ENCODE peak calls at places on chromosomes 11 and 22, in four cellular contexts. Y is body of pancreas, J is K562, V is adipocyte. C is an unnamed sample.

GRCh38 chr11:773425-773824 is 3.9 kb downstream of the GATD1 start:
- DNase-seq in Y (no peak), J (no peak), V (no peak), C (no peak)

GRCh38 chr11:115146425-115146824 is 357.8 kb downstream of the CADM1 start:
- DNase-seq in Y (no peak), J (no peak), V (no peak), C (no peak)

GRCh38 chr22:49514656-49515055 is 313.0 kb downstream of the BRD1 start:
- DNase-seq in Y (no peak), J (no peak), V (no peak), C (no peak)

GRCh38 chr11:30196400-30197206 is 34.2 kb upstream of the FSHB start:
- DNase-seq in Y (peak; percentile 78), J (peak; percentile 27), V (peak; percentile 63), C (peak; percentile 29)

GRCh38 chr11:35337136-35337918 is 82.0 kb downstream of the SLC1A2 start:
- DNase-seq in Y (peak; percentile 15), J (peak; percentile 55), V (peak; percentile 74), C (no peak)

GRCh38 chr11:96081561-96081960 is 157.7 kb upstream of the MTMR2 start:
- DNase-seq in Y (no peak), J (no peak), V (no peak), C (no peak)

GRCh38 chr11:47406896-47407745 is 1.3 kb upstream of the SLC39A13 start:
- DNase-seq in Y (no peak), J (peak; percentile 33), V (peak; percentile 37), C (no peak)

GRCh38 chr22:39482768-39483167 is 19.3 kb upstream of the MIEF1 start:
- DNase-seq in Y (no peak), J (no peak), V (no peak), C (no peak)

GRCh38 chr11:128171496-128171895 is 415.9 kb downstream of the ETS1 start:
- DNase-seq in Y (no peak), J (no peak), V (peak; percentile 27), C (no peak)

GRCh38 chr11:36391062-36391461 is 95.0 kb downstream of the PRR5L start:
- DNase-seq in Y (no peak), J (no peak), V (no peak), C (no peak)

GRCh38 chr11:120778692-120779490 is 245.0 kb upstream of the TBCEL start:
- DNase-seq in Y (no peak), J (no peak), V (no peak), C (no peak)

GRCh38 chr11:101717621-101718020 is 133.8 kb upstream of the TRPC6 start:
- DNase-seq in Y (no peak), J (no peak), V (no peak), C (no peak)

GRCh38 chr22:50112151-50113118 is 22.6 kb downstream of the MOV10L1 start:
- DNase-seq in Y (no peak), J (no peak), V (peak; percentile 60), C (no peak)

GRCh38 chr11:10920205-10920604 is 62.4 kb upstream of the ZBED5 start:
- DNase-seq in Y (no peak), J (peak; percentile 88), V (peak; percentile 79), C (no peak)

GRCh38 chr22:22085702-22086500 is 103.3 kb upstream of the TOP3B start:
- DNase-seq in Y (no peak), J (peak; percentile 76), V (no peak), C (no peak)

GRCh38 chr11:1966531-1966930 is 19.4 kb downstream of the MRPL23 start:
- DNase-seq in Y (no peak), J (no peak), V (no peak), C (no peak)

GRCh38 chr11:10751581-10751940 is 515 bp downstream of the CTR9 start:
- DNase-seq in Y (no peak), J (no peak), V (peak; percentile 39), C (no peak)

GRCh38 chr22:27752141-27752540 is 49.4 kb downstream of the MN1 start:
- DNase-seq in Y (no peak), J (no peak), V (no peak), C (no peak)

GRCh38 chr11:2769779-2770555 is 70.2 kb upstream of the KCNQ1OT1 start:
- DNase-seq in Y (no peak), J (no peak), V (no peak), C (no peak)

GRCh38 chr11:19601235-19601634 is 111.4 kb upstream of the NAV2 start:
- DNase-seq in Y (no peak), J (no peak), V (no peak), C (no peak)

GRCh38 chr22:49136816-49137180 is 690.9 kb downstream of the BRD1 start:
- DNase-seq in Y (no peak), J (no peak), V (no peak), C (no peak)

GRCh38 chr11:92527467-92527866 is 302.8 kb downstream of the FAT3 start:
- DNase-seq in Y (no peak), J (no peak), V (no peak), C (no peak)
- H3K4me3 ChIP-seq in Y (no peak overlapping the region), J (no peak overlapping the region), V (no peak overlapping the region), C (no peak overlapping the region)

GRCh38 chr22:19756288-19757128 is 4.1 kb upstream of the TBX1 start:
- DNase-seq in Y (peak; percentile 73), J (peak; percentile 99), V (peak; percentile 18), C (peak; percentile 54)
- H3K4me3 ChIP-seq in Y (no peak overlapping the region), J (peak overlapping the region; percentile 29), V (no peak overlapping the region), C (peak overlapping the region; percentile 40)

DNA sequence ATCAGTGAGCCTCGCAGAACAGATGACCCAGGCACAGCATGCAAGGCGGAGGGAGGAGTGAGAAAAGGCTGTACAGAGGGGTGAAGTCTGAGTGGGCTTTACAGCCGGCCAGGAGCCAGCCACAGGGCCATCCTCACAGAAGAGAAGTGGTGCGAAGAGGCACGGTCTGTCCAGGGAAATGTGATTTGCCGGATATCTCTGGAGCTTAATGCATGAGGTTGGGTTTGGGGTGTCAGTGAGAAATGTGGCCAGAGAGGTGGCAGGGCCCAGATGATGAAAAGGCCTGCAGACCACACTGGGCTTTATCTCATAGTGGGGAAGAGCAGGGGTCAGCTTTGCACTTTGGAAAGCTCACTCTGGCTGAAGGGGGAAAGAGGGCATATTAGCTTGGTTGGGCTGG is 255.2 kb downstream of the BUD13 start:
- DNase-seq in Y (no peak), J (no peak), V (no peak), C (no peak)
- H3K4me3 ChIP-seq in Y (no peak overlapping the region), J (no peak overlapping the region), V (no peak overlapping the region), C (no peak overlapping the region)

GRCh38 chr11:61963016-61963281 is 4.5 kb downstream of the FTH1 start:
- DNase-seq in Y (no peak), J (peak; percentile 55), V (no peak), C (no peak)

GRCh38 chr11:61962213-61963015 is 5.0 kb downstream of the FTH1 start:
- DNase-seq in Y (no peak), J (no peak), V (peak; percentile 41), C (no peak)

GRCh38 chr11:61964941-61965282 is 2.5 kb downstream of the FTH1 start:
- DNase-seq in Y (peak; percentile 2), J (no peak), V (no peak), C (no peak)

GRCh38 chr11:61961570-61962212 is 5.7 kb downstream of the FTH1 start:
- DNase-seq in Y (peak; percentile 70), J (peak; percentile 18), V (peak; percentile 63), C (no peak)

GRCh38 chr11:61963282-61964057 is 4.0 kb downstream of the FTH1 start:
- DNase-seq in Y (no peak), J (no peak), V (peak; percentile 74), C (no peak)
- H3K4me3 ChIP-seq in Y (no peak overlapping the region), J (no peak overlapping the region), V (peak overlapping the region; percentile 98), C (no peak overlapping the region)

GRCh38 chr11:31813961-31814868 is 3.1 kb upstream of the PAX6 start:
- DNase-seq in Y (no peak), J (no peak), V (no peak), C (no peak)
- H3K4me3 ChIP-seq in Y (no peak overlapping the region), J (no peak overlapping the region), V (no peak overlapping the region), C (peak overlapping the region; percentile 20)

DNA sequence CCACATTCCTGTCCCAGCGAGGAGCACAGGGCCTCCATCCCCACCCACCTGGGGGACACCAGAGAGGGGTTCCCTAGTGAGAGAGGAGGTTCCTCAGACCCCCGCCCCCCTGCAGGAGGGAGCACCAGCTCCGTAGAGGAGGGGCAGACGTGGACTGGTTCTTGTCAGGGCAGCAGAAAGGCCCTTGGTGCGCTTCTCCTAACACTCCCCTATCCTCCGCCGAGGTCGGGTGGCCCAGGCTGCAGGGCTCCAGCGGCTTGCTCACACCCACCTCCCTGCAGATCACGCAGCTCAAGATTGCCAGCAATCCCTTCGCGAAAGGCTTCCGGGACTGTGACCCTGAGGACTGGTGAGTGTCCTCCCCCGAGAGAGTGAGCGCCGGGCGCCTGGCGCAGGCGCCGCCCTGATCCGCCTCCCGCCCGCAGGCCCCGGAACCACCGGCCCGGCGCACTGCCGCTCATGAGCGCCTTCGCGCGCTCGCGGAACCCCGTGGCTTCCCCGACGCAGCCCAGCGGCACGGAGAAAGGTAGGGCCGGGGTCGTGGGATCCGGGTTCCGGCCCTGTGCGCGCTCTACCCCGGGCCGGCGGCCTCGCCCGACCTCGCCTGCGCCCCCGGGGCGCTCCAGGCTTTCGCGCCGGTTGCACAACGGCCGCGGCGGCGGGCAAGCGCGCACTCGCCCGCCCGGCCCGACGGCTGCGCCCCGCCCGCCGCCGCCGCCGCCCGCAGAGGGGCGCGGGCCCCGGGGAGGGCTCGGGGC is 5.1 kb downstream of the TBX1 start:
- DNase-seq in Y (no peak), J (peak; percentile 70), V (no peak), C (no peak)
- H3K4me3 ChIP-seq in Y (no peak overlapping the region), J (no peak overlapping the region), V (peak overlapping the region; percentile 52), C (no peak overlapping the region)

GRCh38 chr22:35973388-35973787 is 55.2 kb downstream of the RBFOX2 start:
- DNase-seq in Y (peak; percentile 49), J (no peak), V (no peak), C (no peak)

GRCh38 chr22:35972559-35972958 is 56.1 kb downstream of the RBFOX2 start:
- DNase-seq in Y (no peak), J (no peak), V (no peak), C (no peak)

GRCh38 chr22:35970601-35971417 is 57.8 kb downstream of the RBFOX2 start:
- DNase-seq in Y (peak; percentile 26), J (no peak), V (peak; percentile 62), C (no peak)

GRCh38 chr22:35967046-35967397 is 61.6 kb downstream of the RBFOX2 start:
- DNase-seq in Y (no peak), J (no peak), V (no peak), C (no peak)

DNA sequence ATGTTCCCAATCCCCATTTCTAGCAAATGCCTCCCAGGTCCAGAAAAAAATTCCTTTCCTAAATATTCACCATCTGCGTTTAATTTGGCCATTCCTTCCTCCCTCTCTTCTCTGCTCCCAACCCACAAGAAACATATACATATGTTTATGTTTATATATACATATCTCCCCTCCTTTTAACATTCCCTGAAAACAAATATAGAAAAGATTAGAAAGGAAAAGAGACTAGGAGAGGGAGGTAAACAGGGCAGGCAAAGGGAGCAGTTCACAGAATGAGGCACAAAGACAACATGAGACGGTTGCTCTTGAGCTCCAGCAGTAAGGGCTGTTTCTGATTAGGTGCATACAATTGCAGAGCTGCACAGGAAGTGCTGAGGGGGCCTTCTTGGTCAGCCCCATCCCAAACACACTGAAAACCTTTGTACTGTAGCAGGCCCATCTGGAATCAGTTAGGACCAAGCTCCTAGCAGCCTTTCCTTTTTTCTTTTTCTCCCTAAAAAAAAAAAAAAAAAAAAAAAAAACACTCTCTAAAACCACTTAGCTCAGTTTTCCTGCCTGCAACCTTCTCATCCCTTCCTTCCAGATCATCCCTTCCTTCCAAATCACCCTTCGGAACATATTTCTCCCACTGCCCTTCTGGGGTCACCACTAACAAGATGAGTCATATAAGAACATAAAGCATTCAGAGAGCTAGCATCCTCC is 57.1 kb downstream of the RBFOX2 start:
- DNase-seq in Y (no peak), J (no peak), V (peak; percentile 94), C (no peak)
- H3K4me3 ChIP-seq in Y (no peak overlapping the region), J (no peak overlapping the region), V (no peak overlapping the region), C (no peak overlapping the region)